ENCODE peak calls at places on chromosome 17, in six cellular contexts. M is amniotic stem cell, P is body of pancreas, O is GM04504, W is head of caudate nucleus, Z is mucosa of descending colon. S is an unnamed sample.

GRCh38 chr17:69414408-69415274 is at the start of gene MAP2K6:
- DNase-seq in O (peak; percentile 12), W (peak; percentile 91), P (peak; percentile 86), M (no peak), Z (peak; percentile 92), S (peak; percentile 92)

GRCh38 chr17:14296511-14296910 is 4.4 kb upstream of the HS3ST3B1 start:
- DNase-seq in M (no peak), O (no peak), W (no peak), P (no peak), Z (no peak), S (no peak)

GRCh38 chr17:17845046-17845775 is 8.4 kb upstream of the SREBF1 start:
- DNase-seq in W (no peak), P (peak; percentile 59), Z (peak; percentile 8), M (no peak), O (no peak), S (no peak)

GRCh38 chr17:34798581-34798980 is 162.7 kb downstream of the CCT6B start:
- DNase-seq in W (no peak), Z (no peak), O (no peak), P (no peak), M (no peak), S (no peak)

GRCh38 chr17:2250140-2251095 is 53.2 kb downstream of the SMG6 start:
- DNase-seq in W (no peak), O (no peak), Z (no peak), M (no peak), P (no peak), S (no peak)

GRCh38 chr17:73292031-73292531 is 19.7 kb downstream of the CDC42EP4 start:
- DNase-seq in P (peak; percentile 66), O (no peak), Z (no peak), M (no peak), W (no peak), S (no peak)

GRCh38 chr17:35519442-35519841 is 18.0 kb downstream of the SLFN12L start:
- DNase-seq in M (no peak), W (no peak), P (no peak), Z (no peak), O (no peak), S (no peak)

GRCh38 chr17:74659898-74660297 is 36.4 kb upstream of the CD300E start:
- DNase-seq in Z (no peak), M (no peak), W (no peak), P (no peak), O (no peak), S (no peak)

GRCh38 chr17:69858460-69858859 is 216.6 kb upstream of the KCNJ16 start:
- DNase-seq in W (no peak), O (no peak), P (no peak), M (no peak), Z (no peak), S (no peak)

GRCh38 chr17:26775219-26775822 is 518.6 kb upstream of the WSB1 start:
- DNase-seq in P (no peak), Z (no peak), W (no peak), O (no peak), M (no peak), S (no peak)

GRCh38 chr17:58385359-58385899 is 31.9 kb downstream of the RNF43 start:
- DNase-seq in W (no peak), M (no peak), P (no peak), O (no peak), Z (no peak), S (no peak)

GRCh38 chr17:51015145-51015558 is 105.5 kb downstream of the SPAG9 start:
- DNase-seq in O (no peak), W (no peak), P (no peak), M (no peak), Z (no peak), S (peak; percentile 67)

GRCh38 chr17:7250655-7251329 is 742 bp downstream of the CTDNEP1 start:
- DNase-seq in W (peak; percentile 28), M (no peak), O (no peak), P (no peak), Z (peak; percentile 57), S (no peak)

GRCh38 chr17:50931003-50931878 is 65.1 kb upstream of the TOB1 start:
- DNase-seq in M (peak; percentile 79), Z (peak; percentile 75), W (peak; percentile 89), P (peak; percentile 92), O (peak; percentile 67), S (peak; percentile 94)

GRCh38 chr17:867896-868489 is 85.8 kb downstream of the MRM3 start:
- DNase-seq in Z (no peak), M (no peak), P (no peak), W (no peak), O (no peak), S (no peak)

GRCh38 chr17:6753006-6753445 is 2.8 kb upstream of the XAF1 start:
- DNase-seq in W (no peak), O (peak; percentile 70), P (peak; percentile 24), M (peak; percentile 35), Z (peak; percentile 21), S (no peak)

GRCh38 chr17:31660684-31661083 is 198.4 kb downstream of the COPRS start:
- DNase-seq in M (no peak), Z (no peak), P (no peak), W (no peak), O (no peak), S (no peak)

GRCh38 chr17:76566988-76567431 is 18.6 kb downstream of the ST6GALNAC2 start:
- DNase-seq in P (no peak), M (no peak), Z (no peak), W (no peak), O (no peak), S (no peak)

GRCh38 chr17:78839762-78840529 is 668 bp downstream of the USP36 start:
- DNase-seq in O (no peak), P (peak; percentile 47), Z (peak; percentile 59), M (peak; percentile 34), W (peak; percentile 24), S (peak; percentile 7)

GRCh38 chr17:41678907-41679739 is 9.6 kb upstream of the EIF1 start:
- DNase-seq in W (peak; percentile 14), O (no peak), P (no peak), Z (peak; percentile 63), M (no peak), S (peak; percentile 20)

GRCh38 chr17:15462962-15463361 is 4.5 kb downstream of the CDRT4 start:
- DNase-seq in Z (no peak), M (no peak), W (peak; percentile 19), O (no peak), P (no peak), S (no peak)

GRCh38 chr17:4498461-4499397 is at the start of gene SPNS2:
- DNase-seq in O (no peak), P (peak; percentile 84), Z (peak; percentile 78), M (no peak), W (peak; percentile 82), S (peak; percentile 35)

GRCh38 chr17:78448356-78448993 is 70.0 kb downstream of the PGS1 start:
- DNase-seq in Z (no peak), O (no peak), M (no peak), W (no peak), P (no peak), S (no peak)

GRCh38 chr17:80782536-80783427 is 208.9 kb upstream of the CHMP6 start:
- DNase-seq in W (no peak), Z (no peak), M (no peak), P (no peak), O (no peak), S (no peak)

GRCh38 chr17:41476866-41477815 is 3.8 kb downstream of the KRT35 start:
- DNase-seq in O (no peak), W (no peak), M (no peak), Z (no peak), P (no peak), S (no peak)

GRCh38 chr17:36136439-36136838 is 32.8 kb downstream of the CCL4 start:
- DNase-seq in P (no peak), M (no peak), W (no peak), O (no peak), Z (no peak), S (no peak)

GRCh38 chr17:80118601-80119270 is 17.4 kb downstream of the GAA start:
- DNase-seq in W (no peak), Z (no peak), M (no peak), O (no peak), P (no peak), S (no peak)

GRCh38 chr17:12040478-12040877 is 19.8 kb downstream of the MAP2K4 start:
- DNase-seq in Z (no peak), W (no peak), O (no peak), P (no peak), M (no peak), S (no peak)

GRCh38 chr17:82370471-82371332 is 863 bp upstream of the UTS2R start:
- DNase-seq in P (no peak), W (peak; percentile 48), Z (peak; percentile 28), O (no peak), M (no peak), S (no peak)

GRCh38 chr17:33024688-33025486 is 33.2 kb downstream of the SPACA3 start:
- DNase-seq in Z (no peak), P (no peak), M (no peak), O (no peak), W (no peak), S (no peak)

GRCh38 chr17:19347323-19348080 is 15.0 kb downstream of the B9D1 start:
- DNase-seq in Z (no peak), P (no peak), W (no peak), M (no peak), O (no peak), S (no peak)

GRCh38 chr17:39699818-39700147 is at the start of gene ERBB2:
- DNase-seq in Z (peak; percentile 87), P (peak; percentile 80), W (peak; percentile 75), M (peak; percentile 56), O (peak; percentile 52), S (peak; percentile 33)

GRCh38 chr17:65297916-65298315 is 160.7 kb downstream of the RGS9 start:
- DNase-seq in O (no peak), M (no peak), W (no peak), Z (no peak), P (no peak), S (no peak)

GRCh38 chr17:44279586-44280344 is 11.8 kb upstream of the SLC4A1 start:
- DNase-seq in Z (peak; percentile 66), O (peak; percentile 50), W (peak; percentile 45), M (no peak), P (peak; percentile 68), S (no peak)

GRCh38 chr17:76370261-76370993 is 14.0 kb upstream of the SPHK1 start:
- DNase-seq in O (peak; percentile 98), W (peak; percentile 81), Z (no peak), P (peak; percentile 74), M (peak; percentile 81), S (no peak)

GRCh38 chr17:72297326-72298115 is 176.7 kb downstream of the SOX9 start:
- DNase-seq in P (no peak), M (no peak), W (no peak), Z (no peak), O (no peak), S (no peak)

GRCh38 chr17:58219007-58219788 is at the start of gene MKS1:
- DNase-seq in O (peak; percentile 75), W (peak; percentile 96), M (peak; percentile 90), Z (peak; percentile 98), P (peak; percentile 98), S (peak; percentile 91)

S was measured in G401.